ENCODE peak calls at places on chromosomes 6 and 20, in seven cellular contexts. One of them, this sample, is unnamed. For H3K27me3, the result is how much of the 10 kb centered on the place peaks cover.

GRCh38 chr6:170074435-170074834 is 216.4 kb downstream of the DLL1 start:
- DNase-seq in mesenchymal stem cell: no peak
- DNase-seq in H1: no peak
- DNase-seq in H9: no peak
- DNase-seq in IMR-90: no peak
- DNase-seq in neuronal stem cell: no peak
- DNase-seq in trophoblast cell: no peak
- DNase-seq in this sample: no peak

GRCh38 chr20:49318091-49318429 is 40.2 kb upstream of the ZNFX1 start:
- DNase-seq in mesenchymal stem cell: no peak
- DNase-seq in H1: no peak
- DNase-seq in H9: no peak
- DNase-seq in IMR-90: no peak
- DNase-seq in neuronal stem cell: no peak
- DNase-seq in trophoblast cell: no peak
- DNase-seq in this sample: no peak

GRCh38 chr20:62544505-62545055 is 68.8 kb upstream of the GATA5 start:
- DNase-seq in mesenchymal stem cell: no peak
- DNase-seq in H1: no peak
- DNase-seq in H9: no peak
- DNase-seq in IMR-90: no peak
- DNase-seq in neuronal stem cell: no peak
- DNase-seq in trophoblast cell: no peak
- DNase-seq in this sample: no peak

GRCh38 chr20:60136640-60137411 is 178.6 kb downstream of the CDH26 start:
- DNase-seq in mesenchymal stem cell: no peak
- DNase-seq in H1: no peak
- DNase-seq in H9: no peak
- DNase-seq in IMR-90: no peak
- DNase-seq in neuronal stem cell: no peak
- DNase-seq in trophoblast cell: no peak
- DNase-seq in this sample: peak

GRCh38 chr6:166862287-166862977 is 93.9 kb downstream of the RNASET2 start:
- DNase-seq in mesenchymal stem cell: peak
- DNase-seq in H1: peak
- DNase-seq in H9: peak
- DNase-seq in IMR-90: no peak
- DNase-seq in neuronal stem cell: peak
- DNase-seq in trophoblast cell: no peak
- DNase-seq in this sample: peak

GRCh38 chr6:120157873-120158272 is 808.3 kb upstream of the MAN1A1 start:
- DNase-seq in mesenchymal stem cell: no peak
- DNase-seq in H1: no peak
- DNase-seq in H9: no peak
- DNase-seq in IMR-90: no peak
- DNase-seq in neuronal stem cell: no peak
- DNase-seq in trophoblast cell: no peak
- DNase-seq in this sample: no peak

GRCh38 chr6:131014080-131014776 is 48.8 kb downstream of the EPB41L2 start:
- DNase-seq in mesenchymal stem cell: no peak
- DNase-seq in H1: no peak
- DNase-seq in H9: no peak
- DNase-seq in IMR-90: no peak
- DNase-seq in neuronal stem cell: no peak
- DNase-seq in trophoblast cell: no peak
- DNase-seq in this sample: no peak

GRCh38 chr6:8064638-8065518 is 689 bp upstream of the BLOC1S5 start:
- DNase-seq in mesenchymal stem cell: no peak
- DNase-seq in H1: no peak
- DNase-seq in H9: peak
- DNase-seq in IMR-90: no peak
- DNase-seq in neuronal stem cell: no peak
- DNase-seq in trophoblast cell: no peak
- DNase-seq in this sample: peak

GRCh38 chr6:34182751-34183531 is 37.1 kb upstream of the GRM4 start:
- DNase-seq in mesenchymal stem cell: no peak
- DNase-seq in H1: no peak
- DNase-seq in H9: no peak
- DNase-seq in IMR-90: no peak
- DNase-seq in neuronal stem cell: no peak
- DNase-seq in trophoblast cell: no peak
- DNase-seq in this sample: peak

GRCh38 chr20:2804921-2805681 is 4.7 kb upstream of the CPXM1 start:
- DNase-seq in mesenchymal stem cell: peak
- DNase-seq in H1: peak
- DNase-seq in H9: peak
- DNase-seq in IMR-90: no peak
- DNase-seq in neuronal stem cell: no peak
- DNase-seq in trophoblast cell: peak
- DNase-seq in this sample: no peak

GRCh38 chr20:571754-572331 is 28.3 kb upstream of the CSNK2A1 start:
- DNase-seq in mesenchymal stem cell: no peak
- DNase-seq in H1: peak
- DNase-seq in H9: peak
- DNase-seq in IMR-90: no peak
- DNase-seq in neuronal stem cell: peak
- DNase-seq in trophoblast cell: peak
- DNase-seq in this sample: peak

GRCh38 chr20:61718361-61718760 is 347.3 kb downstream of the TAF4 start:
- DNase-seq in mesenchymal stem cell: no peak
- DNase-seq in H1: no peak
- DNase-seq in H9: no peak
- DNase-seq in IMR-90: no peak
- DNase-seq in neuronal stem cell: no peak
- DNase-seq in trophoblast cell: no peak
- DNase-seq in this sample: no peak

GRCh38 chr20:38723982-38724602 is at the start of gene SLC32A1:
- DNase-seq in mesenchymal stem cell: no peak
- DNase-seq in H1: peak
- DNase-seq in H9: peak
- DNase-seq in IMR-90: no peak
- DNase-seq in neuronal stem cell: no peak
- DNase-seq in trophoblast cell: no peak
- DNase-seq in this sample: peak

GRCh38 chr20:57459897-57460663 is 64.9 kb downstream of the CTCFL start:
- DNase-seq in mesenchymal stem cell: no peak
- DNase-seq in H1: no peak
- DNase-seq in H9: no peak
- DNase-seq in IMR-90: no peak
- DNase-seq in neuronal stem cell: no peak
- DNase-seq in trophoblast cell: no peak
- DNase-seq in this sample: no peak

GRCh38 chr20:13692802-13693736 is 54.3 kb upstream of the TASP1 start:
- DNase-seq in mesenchymal stem cell: no peak
- DNase-seq in H1: no peak
- DNase-seq in H9: no peak
- DNase-seq in IMR-90: no peak
- DNase-seq in neuronal stem cell: no peak
- DNase-seq in trophoblast cell: no peak
- DNase-seq in this sample: no peak

GRCh38 chr6:26264547-26264946 is 100.5 kb upstream of the BTN3A2 start:
- DNase-seq in mesenchymal stem cell: no peak
- DNase-seq in H1: no peak
- DNase-seq in H9: no peak
- DNase-seq in IMR-90: no peak
- DNase-seq in neuronal stem cell: no peak
- DNase-seq in trophoblast cell: no peak
- DNase-seq in this sample: no peak

GRCh38 chr6:168676552-168677317 is 235.8 kb downstream of the SMOC2 start:
- DNase-seq in mesenchymal stem cell: no peak
- DNase-seq in H1: peak
- DNase-seq in H9: peak
- DNase-seq in IMR-90: no peak
- DNase-seq in neuronal stem cell: no peak
- DNase-seq in trophoblast cell: no peak
- DNase-seq in this sample: peak

GRCh38 chr20:32855387-32855786 is 3.3 kb upstream of the EFCAB8 start:
- DNase-seq in mesenchymal stem cell: no peak
- DNase-seq in H1: no peak
- DNase-seq in H9: no peak
- DNase-seq in IMR-90: no peak
- DNase-seq in neuronal stem cell: no peak
- DNase-seq in trophoblast cell: no peak
- DNase-seq in this sample: no peak

GRCh38 chr6:52016918-52017748 is 70.3 kb downstream of the PKHD1 start:
- DNase-seq in mesenchymal stem cell: no peak
- DNase-seq in H1: peak
- DNase-seq in H9: peak
- DNase-seq in IMR-90: no peak
- DNase-seq in neuronal stem cell: no peak
- DNase-seq in trophoblast cell: peak
- DNase-seq in this sample: peak

GRCh38 chr20:37275125-37275524 is 13.5 kb upstream of the GHRH start:
- DNase-seq in mesenchymal stem cell: no peak
- DNase-seq in H1: no peak
- DNase-seq in H9: no peak
- DNase-seq in IMR-90: no peak
- DNase-seq in neuronal stem cell: no peak
- DNase-seq in trophoblast cell: no peak
- DNase-seq in this sample: no peak

DNA sequence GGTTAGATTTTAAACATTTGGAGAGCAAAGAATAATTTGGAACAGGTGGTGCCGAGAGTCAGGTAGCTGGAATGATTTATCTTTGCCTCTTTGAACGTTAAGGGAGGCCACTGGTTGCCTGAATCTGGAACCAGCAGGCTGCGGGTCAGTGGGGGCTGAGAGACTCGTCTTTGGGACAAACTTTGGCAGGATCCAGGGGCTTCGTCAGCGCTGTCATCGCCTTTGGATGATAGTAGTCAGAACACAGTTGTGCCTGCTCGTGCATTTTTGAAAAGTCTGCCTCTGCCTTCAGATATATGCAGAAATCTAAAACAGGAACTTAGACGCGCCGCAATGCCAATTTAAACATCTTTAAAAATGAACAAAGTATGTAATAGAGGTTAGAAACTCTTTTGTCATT is 5.0 kb downstream of the EYA2 start:
- DNase-seq in mesenchymal stem cell: no peak
- DNase-seq in H1: no peak
- DNase-seq in H9: no peak
- DNase-seq in IMR-90: no peak
- DNase-seq in neuronal stem cell: no peak
- DNase-seq in trophoblast cell: peak
- DNase-seq in this sample: no peak
- H3K27me3 ChIP-seq in mesenchymal stem cell: under half
- H3K27me3 ChIP-seq in H1: under half
- H3K27me3 ChIP-seq in H9: under half
- H3K27me3 ChIP-seq in IMR-90: under half
- H3K27me3 ChIP-seq in neuronal stem cell: half or more
- H3K27me3 ChIP-seq in trophoblast cell: under half
- H3K27me3 ChIP-seq in this sample: under half

GRCh38 chr20:21099653-21100589 is 6.2 kb downstream of the LINC00237 start:
- DNase-seq in mesenchymal stem cell: peak
- DNase-seq in H1: peak
- DNase-seq in H9: peak
- DNase-seq in IMR-90: peak
- DNase-seq in neuronal stem cell: no peak
- DNase-seq in trophoblast cell: peak
- DNase-seq in this sample: peak

GRCh38 chr20:21101453-21102251 is 4.5 kb downstream of the LINC00237 start:
- DNase-seq in mesenchymal stem cell: no peak
- DNase-seq in H1: peak
- DNase-seq in H9: peak
- DNase-seq in IMR-90: no peak
- DNase-seq in neuronal stem cell: no peak
- DNase-seq in trophoblast cell: no peak
- DNase-seq in this sample: peak

GRCh38 chr20:21102252-21102609 is 3.9 kb downstream of the LINC00237 start:
- DNase-seq in mesenchymal stem cell: no peak
- DNase-seq in H1: peak
- DNase-seq in H9: peak
- DNase-seq in IMR-90: no peak
- DNase-seq in neuronal stem cell: no peak
- DNase-seq in trophoblast cell: no peak
- DNase-seq in this sample: peak

GRCh38 chr20:21102691-21103311 is 3.4 kb downstream of the LINC00237 start:
- DNase-seq in mesenchymal stem cell: peak
- DNase-seq in H1: peak
- DNase-seq in H9: peak
- DNase-seq in IMR-90: peak
- DNase-seq in neuronal stem cell: no peak
- DNase-seq in trophoblast cell: no peak
- DNase-seq in this sample: peak

DNA sequence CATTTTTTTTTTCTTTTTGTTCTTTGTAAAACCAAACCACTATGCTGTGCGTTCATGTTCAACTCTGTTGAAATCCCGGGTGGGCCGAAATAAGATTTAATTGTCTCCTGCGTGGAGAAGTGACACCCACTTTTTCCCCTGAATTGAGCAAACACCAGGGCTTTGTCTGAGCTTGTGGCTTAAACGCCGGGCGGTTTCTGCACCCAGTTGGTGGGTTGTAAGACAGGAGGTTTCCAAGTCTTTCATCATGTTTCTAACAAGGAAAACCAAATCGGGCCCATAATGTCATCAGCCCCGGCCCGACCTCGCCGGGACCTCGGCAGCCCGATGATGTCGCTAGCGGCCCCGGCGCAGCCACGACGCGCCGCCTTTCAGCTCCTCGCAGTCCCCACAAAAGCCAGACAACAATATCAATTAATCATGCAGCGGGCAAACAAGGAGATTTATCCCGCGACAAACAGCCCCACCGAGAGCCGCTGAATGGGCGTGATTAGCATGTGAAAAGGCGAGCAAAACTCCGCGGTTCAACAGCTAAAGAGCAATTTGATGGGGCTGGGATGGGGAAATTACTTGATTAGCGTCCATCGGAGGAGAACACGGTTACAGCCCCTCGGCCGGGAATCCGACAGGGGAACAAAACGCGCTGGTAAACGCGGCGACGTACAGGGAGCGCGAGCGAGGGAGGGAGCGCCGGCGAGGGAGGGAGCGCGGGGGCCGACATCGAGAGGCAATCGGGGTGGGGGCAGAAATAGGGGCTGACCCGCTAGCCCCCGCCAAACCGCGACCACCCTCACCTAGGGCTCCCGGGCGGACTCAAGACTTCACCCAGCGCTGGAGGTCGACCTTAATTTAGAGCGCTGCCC is 5.3 kb downstream of the LINC00237 start:
- DNase-seq in mesenchymal stem cell: peak
- DNase-seq in H1: peak
- DNase-seq in H9: peak
- DNase-seq in IMR-90: peak
- DNase-seq in neuronal stem cell: peak
- DNase-seq in trophoblast cell: no peak
- DNase-seq in this sample: peak
- H2BK120ac ChIP-seq in mesenchymal stem cell: no peak
- H2BK120ac ChIP-seq in H1: no peak
- H2BK120ac ChIP-seq in H9: no peak
- H2BK120ac ChIP-seq in IMR-90: no peak
- H2BK120ac ChIP-seq in neuronal stem cell: no peak
- H2BK120ac ChIP-seq in trophoblast cell: no peak
- H2BK120ac ChIP-seq in this sample: no peak

GRCh38 chr20:24792641-24793495 is 156.2 kb upstream of the CST7 start:
- DNase-seq in mesenchymal stem cell: no peak
- DNase-seq in H1: no peak
- DNase-seq in H9: no peak
- DNase-seq in IMR-90: no peak
- DNase-seq in neuronal stem cell: no peak
- DNase-seq in trophoblast cell: no peak
- DNase-seq in this sample: no peak
- H3K27me3 ChIP-seq in mesenchymal stem cell: under half
- H3K27me3 ChIP-seq in H1: under half
- H3K27me3 ChIP-seq in H9: under half
- H3K27me3 ChIP-seq in IMR-90: under half
- H3K27me3 ChIP-seq in neuronal stem cell: under half
- H3K27me3 ChIP-seq in trophoblast cell: under half
- H3K27me3 ChIP-seq in this sample: under half

GRCh38 chr20:10315138-10315537 is 96.5 kb downstream of the SNAP25 start:
- DNase-seq in mesenchymal stem cell: no peak
- DNase-seq in H1: no peak
- DNase-seq in H9: no peak
- DNase-seq in IMR-90: no peak
- DNase-seq in neuronal stem cell: no peak
- DNase-seq in trophoblast cell: no peak
- DNase-seq in this sample: no peak
- H2BK120ac ChIP-seq in mesenchymal stem cell: no peak
- H2BK120ac ChIP-seq in H1: no peak
- H2BK120ac ChIP-seq in H9: no peak
- H2BK120ac ChIP-seq in IMR-90: peak
- H2BK120ac ChIP-seq in neuronal stem cell: no peak
- H2BK120ac ChIP-seq in trophoblast cell: no peak
- H2BK120ac ChIP-seq in this sample: no peak

This sample was measured in mesendoderm.